ENCODE peak calls at places on chromosomes 5 and 9, in nine cellular contexts. One of them, this sample, is unnamed.

GRCh38 chr9:86054695-86055094 is 44.7 kb downstream of the GOLM1 start:
- DNase-seq in K562: no peak
- DNase-seq in A549: no peak
- DNase-seq in gastrocnemius medialis: no peak
- DNase-seq in Peyer's patch: no peak
- DNase-seq in transverse colon: no peak
- DNase-seq in IMR-90: no peak
- DNase-seq in lower leg skin: no peak
- DNase-seq in stomach: no peak
- DNase-seq in this sample: no peak

GRCh38 chr9:128372188-128372641 is 1.0 kb downstream of the URM1 start:
- DNase-seq in A549: no peak
- DNase-seq in Peyer's patch: no peak
- DNase-seq in transverse colon: no peak
- DNase-seq in lower leg skin: no peak
- DNase-seq in gastrocnemius medialis: no peak
- DNase-seq in K562: no peak
- DNase-seq in stomach: no peak
- DNase-seq in IMR-90: no peak
- DNase-seq in this sample: no peak

GRCh38 chr9:81092057-81092456 is 597.3 kb downstream of the TLE1 start:
- DNase-seq in gastrocnemius medialis: no peak
- DNase-seq in stomach: no peak
- DNase-seq in transverse colon: no peak
- DNase-seq in IMR-90: peak; percentile 23
- DNase-seq in lower leg skin: no peak
- DNase-seq in A549: no peak
- DNase-seq in Peyer's patch: no peak
- DNase-seq in K562: no peak
- DNase-seq in this sample: no peak

GRCh38 chr5:72956324-72957140 is 691 bp downstream of the FCHO2 start:
- DNase-seq in Peyer's patch: peak; percentile 71
- DNase-seq in K562: peak; percentile 76
- DNase-seq in transverse colon: peak; percentile 51
- DNase-seq in A549: peak; percentile 47
- DNase-seq in stomach: peak; percentile 39
- DNase-seq in IMR-90: peak; percentile 56
- DNase-seq in lower leg skin: peak; percentile 89
- DNase-seq in gastrocnemius medialis: peak; percentile 25
- DNase-seq in this sample: peak; percentile 89

GRCh38 chr5:126998201-126998631 is 32.1 kb downstream of the MARCHF3 start:
- DNase-seq in K562: peak; percentile 82
- DNase-seq in Peyer's patch: no peak
- DNase-seq in A549: no peak
- DNase-seq in stomach: no peak
- DNase-seq in lower leg skin: no peak
- DNase-seq in gastrocnemius medialis: peak; percentile 32
- DNase-seq in IMR-90: peak; percentile 63
- DNase-seq in transverse colon: no peak
- DNase-seq in this sample: no peak

GRCh38 chr9:133932633-133933032 is 59.5 kb downstream of the VAV2 start:
- DNase-seq in lower leg skin: no peak
- DNase-seq in IMR-90: no peak
- DNase-seq in stomach: no peak
- DNase-seq in Peyer's patch: no peak
- DNase-seq in gastrocnemius medialis: no peak
- DNase-seq in transverse colon: no peak
- DNase-seq in K562: no peak
- DNase-seq in A549: no peak
- DNase-seq in this sample: no peak

GRCh38 chr9:126494264-126494663 is 119.5 kb upstream of the LMX1B start:
- DNase-seq in lower leg skin: no peak
- DNase-seq in gastrocnemius medialis: no peak
- DNase-seq in stomach: no peak
- DNase-seq in transverse colon: no peak
- DNase-seq in K562: no peak
- DNase-seq in IMR-90: no peak
- DNase-seq in Peyer's patch: no peak
- DNase-seq in A549: no peak
- DNase-seq in this sample: peak; percentile 11

GRCh38 chr9:76709020-76709419 is 55.2 kb upstream of the PCA3 start:
- DNase-seq in A549: no peak
- DNase-seq in lower leg skin: no peak
- DNase-seq in IMR-90: no peak
- DNase-seq in transverse colon: no peak
- DNase-seq in K562: no peak
- DNase-seq in Peyer's patch: no peak
- DNase-seq in gastrocnemius medialis: no peak
- DNase-seq in stomach: no peak
- DNase-seq in this sample: no peak

GRCh38 chr9:135978650-135979461 is 17.7 kb upstream of the UBAC1 start:
- DNase-seq in IMR-90: no peak
- DNase-seq in K562: no peak
- DNase-seq in Peyer's patch: no peak
- DNase-seq in A549: no peak
- DNase-seq in gastrocnemius medialis: peak; percentile 41
- DNase-seq in transverse colon: no peak
- DNase-seq in stomach: no peak
- DNase-seq in lower leg skin: no peak
- DNase-seq in this sample: no peak

GRCh38 chr5:126527892-126528291 is 67.1 kb downstream of the ALDH7A1 start:
- DNase-seq in gastrocnemius medialis: no peak
- DNase-seq in stomach: no peak
- DNase-seq in transverse colon: no peak
- DNase-seq in IMR-90: peak; percentile 98
- DNase-seq in Peyer's patch: no peak
- DNase-seq in K562: no peak
- DNase-seq in lower leg skin: no peak
- DNase-seq in A549: no peak
- DNase-seq in this sample: no peak

GRCh38 chr5:980001-980588 is 28.5 kb upstream of the NKD2 start:
- DNase-seq in gastrocnemius medialis: no peak
- DNase-seq in transverse colon: no peak
- DNase-seq in lower leg skin: peak; percentile 85
- DNase-seq in stomach: no peak
- DNase-seq in IMR-90: no peak
- DNase-seq in Peyer's patch: no peak
- DNase-seq in A549: no peak
- DNase-seq in K562: no peak
- DNase-seq in this sample: no peak

GRCh38 chr9:119559986-119560385 is 190.8 kb upstream of the BRINP1 start:
- DNase-seq in lower leg skin: no peak
- DNase-seq in A549: no peak
- DNase-seq in IMR-90: no peak
- DNase-seq in K562: no peak
- DNase-seq in Peyer's patch: no peak
- DNase-seq in transverse colon: no peak
- DNase-seq in gastrocnemius medialis: no peak
- DNase-seq in stomach: no peak
- DNase-seq in this sample: no peak

GRCh38 chr9:101477214-101477613 is 41.6 kb upstream of the ALDOB start:
- DNase-seq in lower leg skin: no peak
- DNase-seq in stomach: no peak
- DNase-seq in IMR-90: peak; percentile 53
- DNase-seq in Peyer's patch: no peak
- DNase-seq in transverse colon: no peak
- DNase-seq in K562: no peak
- DNase-seq in gastrocnemius medialis: no peak
- DNase-seq in A549: no peak
- DNase-seq in this sample: no peak

GRCh38 chr5:37786855-37787254 is 53.0 kb downstream of the GDNF start:
- DNase-seq in lower leg skin: no peak
- DNase-seq in A549: no peak
- DNase-seq in K562: no peak
- DNase-seq in Peyer's patch: no peak
- DNase-seq in transverse colon: no peak
- DNase-seq in stomach: no peak
- DNase-seq in gastrocnemius medialis: no peak
- DNase-seq in IMR-90: peak; percentile 85
- DNase-seq in this sample: no peak

GRCh38 chr9:94861589-94862241 is 135.2 kb downstream of the AOPEP start:
- DNase-seq in gastrocnemius medialis: no peak
- DNase-seq in K562: no peak
- DNase-seq in Peyer's patch: no peak
- DNase-seq in lower leg skin: no peak
- DNase-seq in A549: no peak
- DNase-seq in transverse colon: no peak
- DNase-seq in IMR-90: peak; percentile 85
- DNase-seq in stomach: no peak
- DNase-seq in this sample: no peak

GRCh38 chr9:94862242-94862610 is 135.7 kb downstream of the AOPEP start:
- DNase-seq in IMR-90: no peak
- DNase-seq in Peyer's patch: no peak
- DNase-seq in stomach: no peak
- DNase-seq in transverse colon: no peak
- DNase-seq in A549: no peak
- DNase-seq in lower leg skin: no peak
- DNase-seq in K562: no peak
- DNase-seq in gastrocnemius medialis: no peak
- DNase-seq in this sample: no peak

GRCh38 chr9:94859226-94859625 is 132.7 kb downstream of the AOPEP start:
- DNase-seq in A549: no peak
- DNase-seq in Peyer's patch: no peak
- DNase-seq in IMR-90: no peak
- DNase-seq in gastrocnemius medialis: no peak
- DNase-seq in K562: no peak
- DNase-seq in stomach: no peak
- DNase-seq in lower leg skin: no peak
- DNase-seq in transverse colon: no peak
- DNase-seq in this sample: no peak

GRCh38 chr9:94859891-94860290 is 133.4 kb downstream of the AOPEP start:
- DNase-seq in gastrocnemius medialis: no peak
- DNase-seq in Peyer's patch: no peak
- DNase-seq in K562: no peak
- DNase-seq in IMR-90: no peak
- DNase-seq in transverse colon: no peak
- DNase-seq in stomach: no peak
- DNase-seq in A549: no peak
- DNase-seq in lower leg skin: no peak
- DNase-seq in this sample: no peak

GRCh38 chr9:94860678-94861588 is 134.4 kb downstream of the AOPEP start:
- DNase-seq in K562: no peak
- DNase-seq in lower leg skin: no peak
- DNase-seq in Peyer's patch: peak; percentile 88
- DNase-seq in IMR-90: peak; percentile 89
- DNase-seq in A549: no peak
- DNase-seq in transverse colon: peak; percentile 59
- DNase-seq in stomach: peak; percentile 34
- DNase-seq in gastrocnemius medialis: no peak
- DNase-seq in this sample: peak; percentile 89
- TF ChIP-seq POLR2A in K562: no peak
- TF ChIP-seq POLR2A in lower leg skin: no peak
- TF ChIP-seq POLR2A in Peyer's patch: no peak
- TF ChIP-seq POLR2A in IMR-90: no peak
- TF ChIP-seq POLR2A in A549: no peak
- TF ChIP-seq POLR2A in transverse colon: no peak
- TF ChIP-seq POLR2A in stomach: no peak
- TF ChIP-seq POLR2A in gastrocnemius medialis: no peak
- TF ChIP-seq POLR2A in this sample: no peak

GRCh38 chr9:83185517-83186192 is 122.7 kb upstream of the RASEF start:
- DNase-seq in IMR-90: no peak
- DNase-seq in transverse colon: no peak
- DNase-seq in stomach: no peak
- DNase-seq in A549: no peak
- DNase-seq in Peyer's patch: no peak
- DNase-seq in lower leg skin: no peak
- DNase-seq in gastrocnemius medialis: no peak
- DNase-seq in K562: no peak
- DNase-seq in this sample: no peak
- H3K4me3 ChIP-seq in IMR-90: no peak overlapping the region
- H3K4me3 ChIP-seq in transverse colon: no peak overlapping the region
- H3K4me3 ChIP-seq in stomach: no peak overlapping the region
- H3K4me3 ChIP-seq in A549: no peak overlapping the region
- H3K4me3 ChIP-seq in Peyer's patch: no peak overlapping the region
- H3K4me3 ChIP-seq in lower leg skin: no peak overlapping the region
- H3K4me3 ChIP-seq in gastrocnemius medialis: no peak overlapping the region
- H3K4me3 ChIP-seq in K562: no peak overlapping the region
- H3K4me3 ChIP-seq in this sample: no peak overlapping the region

DNA sequence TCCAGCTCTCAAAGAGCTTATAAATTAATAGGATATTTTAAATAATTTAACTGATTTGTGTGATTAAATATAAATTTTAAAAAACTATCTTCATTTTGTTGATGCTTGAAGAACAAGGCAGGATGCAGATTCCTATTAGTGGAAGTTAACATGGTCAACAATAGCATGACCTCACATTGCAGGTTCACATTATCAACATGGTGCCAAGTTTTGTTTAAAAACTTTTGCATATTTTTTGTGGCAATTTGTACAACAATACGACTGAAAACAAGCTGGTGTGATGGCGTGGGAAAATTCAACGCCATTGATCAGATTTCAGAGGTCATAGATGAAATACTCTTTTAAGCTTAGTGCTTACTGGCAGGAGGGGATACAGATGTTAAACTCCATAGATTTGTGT is 114.1 kb upstream of the MYO10 start:
- DNase-seq in transverse colon: no peak
- DNase-seq in stomach: no peak
- DNase-seq in IMR-90: no peak
- DNase-seq in K562: no peak
- DNase-seq in lower leg skin: no peak
- DNase-seq in A549: no peak
- DNase-seq in gastrocnemius medialis: no peak
- DNase-seq in Peyer's patch: no peak
- DNase-seq in this sample: no peak
- TF ChIP-seq POLR2A in transverse colon: no peak
- TF ChIP-seq POLR2A in stomach: no peak
- TF ChIP-seq POLR2A in IMR-90: no peak
- TF ChIP-seq POLR2A in K562: no peak
- TF ChIP-seq POLR2A in lower leg skin: no peak
- TF ChIP-seq POLR2A in A549: no peak
- TF ChIP-seq POLR2A in gastrocnemius medialis: no peak
- TF ChIP-seq POLR2A in Peyer's patch: no peak
- TF ChIP-seq POLR2A in this sample: no peak

GRCh38 chr9:25678846-25679360 is 659 bp upstream of the TUSC1 start:
- DNase-seq in gastrocnemius medialis: no peak
- DNase-seq in K562: no peak
- DNase-seq in stomach: no peak
- DNase-seq in A549: no peak
- DNase-seq in transverse colon: no peak
- DNase-seq in IMR-90: peak; percentile 16
- DNase-seq in lower leg skin: no peak
- DNase-seq in Peyer's patch: no peak
- DNase-seq in this sample: no peak
- H3K4me3 ChIP-seq in gastrocnemius medialis: peak overlapping the region; percentile 83
- H3K4me3 ChIP-seq in K562: no peak overlapping the region
- H3K4me3 ChIP-seq in stomach: peak overlapping the region; percentile 84
- H3K4me3 ChIP-seq in A549: peak overlapping the region; percentile 64
- H3K4me3 ChIP-seq in transverse colon: no peak overlapping the region
- H3K4me3 ChIP-seq in IMR-90: no peak overlapping the region
- H3K4me3 ChIP-seq in lower leg skin: no peak overlapping the region
- H3K4me3 ChIP-seq in Peyer's patch: peak overlapping the region; percentile 56
- H3K4me3 ChIP-seq in this sample: peak overlapping the region; percentile 54

GRCh38 chr5:142360051-142360498 is 35.3 kb upstream of the SPRY4 start:
- DNase-seq in K562: no peak
- DNase-seq in stomach: no peak
- DNase-seq in A549: no peak
- DNase-seq in lower leg skin: no peak
- DNase-seq in gastrocnemius medialis: no peak
- DNase-seq in IMR-90: no peak
- DNase-seq in transverse colon: no peak
- DNase-seq in Peyer's patch: peak; percentile 6
- DNase-seq in this sample: no peak
- TF ChIP-seq POLR2A in K562: no peak
- TF ChIP-seq POLR2A in stomach: no peak
- TF ChIP-seq POLR2A in A549: no peak
- TF ChIP-seq POLR2A in lower leg skin: no peak
- TF ChIP-seq POLR2A in gastrocnemius medialis: no peak
- TF ChIP-seq POLR2A in IMR-90: no peak
- TF ChIP-seq POLR2A in transverse colon: no peak
- TF ChIP-seq POLR2A in Peyer's patch: no peak
- TF ChIP-seq POLR2A in this sample: no peak

This sample was measured in spleen.